ENCODE peak calls at places on chromosomes 13 and 19, in nine cellular contexts. J, A, P, V, C, I, W, R and B are unnamed samples.

GRCh38 chr19:30231408-30232318 is 140.5 kb upstream of the ZNF536 start:
- DNase-seq in J (no peak), A (no peak), P (no peak), V (no peak), C (no peak), I (no peak), W (no peak), R (no peak), B (no peak)

GRCh38 chr19:6587998-6588507 is 2.9 kb downstream of the CD70 start:
- DNase-seq in J (no peak), A (no peak), P (no peak), V (no peak), C (no peak), I (no peak), W (no peak), R (no peak), B (no peak)

GRCh38 chr19:32691952-32692726 is 518 bp downstream of the NUDT19 start:
- DNase-seq in J (peak), A (peak), P (peak), V (peak), C (peak), I (peak), W (peak), R (peak), B (peak)

GRCh38 chr19:47272448-47273312 is 2.0 kb upstream of the INAFM1 start:
- DNase-seq in J (peak), A (no peak), P (no peak), V (peak), C (no peak), I (peak), W (peak), R (no peak), B (no peak)

GRCh38 chr13:44796597-44797517 is 192.4 kb downstream of the NUFIP1 start:
- DNase-seq in J (no peak), A (no peak), P (no peak), V (no peak), C (no peak), I (no peak), W (no peak), R (no peak), B (no peak)

GRCh38 chr13:100644328-100644727 is 30.3 kb downstream of the TMTC4 start:
- DNase-seq in J (no peak), A (no peak), P (no peak), V (no peak), C (no peak), I (no peak), W (no peak), R (no peak), B (no peak)

GRCh38 chr19:58098682-58098998 is 609 bp upstream of the ZSCAN18 start:
- DNase-seq in J (peak), A (no peak), P (no peak), V (no peak), C (no peak), I (no peak), W (no peak), R (no peak), B (no peak)

GRCh38 chr19:19064811-19065745 is 1.3 kb downstream of the SLC25A42 start:
- DNase-seq in J (peak), A (peak), P (no peak), V (no peak), C (no peak), I (no peak), W (no peak), R (no peak), B (no peak)

GRCh38 chr13:75872970-75873369 is 236.8 kb downstream of the LMO7 start:
- DNase-seq in J (no peak), A (no peak), P (no peak), V (no peak), C (no peak), I (no peak), W (no peak), R (no peak), B (no peak)

GRCh38 chr19:38663957-38664502 is 16.6 kb downstream of the ACTN4 start:
- DNase-seq in J (no peak), A (peak), P (no peak), V (peak), C (no peak), I (no peak), W (no peak), R (peak), B (no peak)